ENCODE peak calls at places on chromosomes 16 and 17, in ten cellular contexts. W is 8988T; J is NT2/D1; U is breast epithelium; G is DMS153; I is A549; F is lower lobe of right lung; V is activated CD4-positive, alpha-beta T cell treated with anti-CD3 and anti-CD28 coated beads for 48 hours; R is LNCaP clone FGC; T is NCI-H345. A is an unnamed sample.

GRCh38 chr17:21171309-21171922 is 42.5 kb downstream of the TMEM11 start:
- DNase-seq in R (no peak), W (no peak), T (no peak), V (peak), F (no peak), I (no peak), G (no peak), U (no peak), J (no peak), A (no peak)

GRCh38 chr17:31067699-31068184 is 27.0 kb upstream of the NF1 start:
- DNase-seq in G (no peak), U (no peak), W (no peak), F (no peak), V (no peak), J (no peak), R (no peak), I (peak), T (no peak), A (no peak)

GRCh38 chr17:58710948-58711552 is 18.6 kb downstream of the RAD51C start:
- DNase-seq in W (peak), J (peak), I (no peak), T (peak), U (no peak), V (peak), R (no peak), F (no peak), G (peak), A (peak)

GRCh38 chr17:44972953-44973352 is 4.8 kb upstream of the C1QL1 start:
- DNase-seq in T (no peak), V (no peak), W (no peak), R (no peak), F (no peak), I (no peak), J (no peak), U (no peak), G (no peak), A (no peak)

GRCh38 chr17:83062011-83062817 is 17.2 kb upstream of the METRNL start:
- DNase-seq in F (peak), G (no peak), T (no peak), J (no peak), I (no peak), W (no peak), V (no peak), R (no peak), U (peak), A (no peak)

GRCh38 chr16:1379863-1380174 is 28.1 kb downstream of the GNPTG start:
- DNase-seq in W (peak), R (no peak), T (peak), J (peak), I (peak), G (peak), U (no peak), F (no peak), V (no peak), A (no peak)

GRCh38 chr17:18025596-18026407 is 13.2 kb downstream of the ATPAF2 start:
- DNase-seq in V (peak), G (no peak), T (no peak), W (no peak), R (no peak), J (no peak), U (no peak), F (no peak), I (no peak), A (no peak)

GRCh38 chr17:65099941-65100315 is 37.2 kb upstream of the RGS9 start:
- DNase-seq in U (no peak), G (no peak), W (no peak), T (peak), I (peak), J (no peak), F (peak), V (peak), R (no peak), A (peak)

GRCh38 chr17:81683584-81684441 is at the start of the genes ARL16 and HGS:
- DNase-seq in J (peak), V (peak), G (peak), I (peak), T (peak), R (peak), W (peak), F (peak), U (peak), A (peak)

GRCh38 chr16:65769776-65770438 is 596.6 kb upstream of the CDH5 start:
- DNase-seq in F (no peak), J (no peak), T (no peak), V (no peak), R (no peak), I (no peak), W (no peak), G (no peak), U (no peak), A (no peak)

GRCh38 chr17:76725580-76726230 is 701 bp downstream of the JMJD6 start:
- DNase-seq in W (peak), I (peak), F (peak), G (no peak), U (peak), R (no peak), V (peak), J (no peak), T (peak), A (peak)

A was measured in memory B cell.